ENCODE peak calls at places on chromosomes 1 and 21, in ten cellular contexts. One of them, this sample, is unnamed.
A peak's percentile ranks its signal among the peaks of the same experiment; 100 is the strongest.

GRCh38 chr1:54160351-54160750 is 7.6 kb upstream of the CDCP2 start:
- DNase-seq in NCI-H2081: no peak
- DNase-seq in activated CD4-positive, CD25-positive, alpha-beta regulatory T cell: no peak
- DNase-seq in nephron progenitor cell: no peak
- DNase-seq in stimulated activated CD8-positive, alpha-beta memory T cell treated with anti-CD3 and anti-CD28 coated beads, Interleukin-4, amount 100 ng/mL, for 4 hours: no peak
- DNase-seq in cardiac fibroblast: no peak
- DNase-seq in NCI-H1105: no peak
- DNase-seq in mesenteric fat pad: no peak
- DNase-seq in IMR-90: no peak
- DNase-seq in right atrium auricular region: no peak
- DNase-seq in this sample: no peak

GRCh38 chr1:62462370-62462769 is 25.5 kb downstream of the USP1 start:
- DNase-seq in right atrium auricular region: no peak
- DNase-seq in IMR-90: no peak
- DNase-seq in NCI-H2081: no peak
- DNase-seq in cardiac fibroblast: no peak
- DNase-seq in NCI-H1105: no peak
- DNase-seq in activated CD4-positive, CD25-positive, alpha-beta regulatory T cell: no peak
- DNase-seq in stimulated activated CD8-positive, alpha-beta memory T cell treated with anti-CD3 and anti-CD28 coated beads, Interleukin-4, amount 100 ng/mL, for 4 hours: no peak
- DNase-seq in mesenteric fat pad: no peak
- DNase-seq in nephron progenitor cell: no peak
- DNase-seq in this sample: no peak

GRCh38 chr1:31902509-31902857 is 35.7 kb downstream of the PTP4A2 start:
- DNase-seq in NCI-H2081: no peak
- DNase-seq in nephron progenitor cell: no peak
- DNase-seq in NCI-H1105: no peak
- DNase-seq in stimulated activated CD8-positive, alpha-beta memory T cell treated with anti-CD3 and anti-CD28 coated beads, Interleukin-4, amount 100 ng/mL, for 4 hours: no peak
- DNase-seq in right atrium auricular region: no peak
- DNase-seq in mesenteric fat pad: no peak
- DNase-seq in IMR-90: no peak
- DNase-seq in activated CD4-positive, CD25-positive, alpha-beta regulatory T cell: no peak
- DNase-seq in cardiac fibroblast: no peak
- DNase-seq in this sample: no peak

GRCh38 chr1:93628682-93629081 is 53.0 kb downstream of the BCAR3 start:
- DNase-seq in mesenteric fat pad: no peak
- DNase-seq in activated CD4-positive, CD25-positive, alpha-beta regulatory T cell: no peak
- DNase-seq in cardiac fibroblast: no peak
- DNase-seq in NCI-H2081: no peak
- DNase-seq in nephron progenitor cell: no peak
- DNase-seq in stimulated activated CD8-positive, alpha-beta memory T cell treated with anti-CD3 and anti-CD28 coated beads, Interleukin-4, amount 100 ng/mL, for 4 hours: no peak
- DNase-seq in IMR-90: no peak
- DNase-seq in NCI-H1105: no peak
- DNase-seq in right atrium auricular region: no peak
- DNase-seq in this sample: no peak

GRCh38 chr1:10788592-10789006 is 7.8 kb downstream of the CASZ1 start:
- DNase-seq in cardiac fibroblast: no peak
- DNase-seq in nephron progenitor cell: peak; percentile 44
- DNase-seq in NCI-H1105: no peak
- DNase-seq in stimulated activated CD8-positive, alpha-beta memory T cell treated with anti-CD3 and anti-CD28 coated beads, Interleukin-4, amount 100 ng/mL, for 4 hours: no peak
- DNase-seq in IMR-90: no peak
- DNase-seq in NCI-H2081: peak; percentile 22
- DNase-seq in right atrium auricular region: no peak
- DNase-seq in mesenteric fat pad: no peak
- DNase-seq in activated CD4-positive, CD25-positive, alpha-beta regulatory T cell: no peak
- DNase-seq in this sample: no peak

GRCh38 chr21:37565530-37566223 is 199.1 kb downstream of the DYRK1A start:
- DNase-seq in NCI-H2081: no peak
- DNase-seq in nephron progenitor cell: no peak
- DNase-seq in IMR-90: peak; percentile 37
- DNase-seq in mesenteric fat pad: no peak
- DNase-seq in NCI-H1105: no peak
- DNase-seq in cardiac fibroblast: peak; percentile 21
- DNase-seq in right atrium auricular region: no peak
- DNase-seq in stimulated activated CD8-positive, alpha-beta memory T cell treated with anti-CD3 and anti-CD28 coated beads, Interleukin-4, amount 100 ng/mL, for 4 hours: no peak
- DNase-seq in activated CD4-positive, CD25-positive, alpha-beta regulatory T cell: no peak
- DNase-seq in this sample: no peak

GRCh38 chr21:46118871-46119564 is 21.1 kb downstream of the COL6A2 start:
- DNase-seq in stimulated activated CD8-positive, alpha-beta memory T cell treated with anti-CD3 and anti-CD28 coated beads, Interleukin-4, amount 100 ng/mL, for 4 hours: no peak
- DNase-seq in IMR-90: no peak
- DNase-seq in nephron progenitor cell: peak; percentile 2
- DNase-seq in activated CD4-positive, CD25-positive, alpha-beta regulatory T cell: no peak
- DNase-seq in right atrium auricular region: no peak
- DNase-seq in mesenteric fat pad: peak; percentile 81
- DNase-seq in NCI-H2081: no peak
- DNase-seq in NCI-H1105: no peak
- DNase-seq in cardiac fibroblast: no peak
- DNase-seq in this sample: no peak

GRCh38 chr1:54543729-54544496 is 4.1 kb upstream of the ACOT11 start:
- DNase-seq in activated CD4-positive, CD25-positive, alpha-beta regulatory T cell: no peak
- DNase-seq in NCI-H2081: no peak
- DNase-seq in IMR-90: peak; percentile 84
- DNase-seq in right atrium auricular region: no peak
- DNase-seq in stimulated activated CD8-positive, alpha-beta memory T cell treated with anti-CD3 and anti-CD28 coated beads, Interleukin-4, amount 100 ng/mL, for 4 hours: no peak
- DNase-seq in NCI-H1105: peak; percentile 76
- DNase-seq in cardiac fibroblast: peak; percentile 39
- DNase-seq in mesenteric fat pad: peak; percentile 60
- DNase-seq in nephron progenitor cell: no peak
- DNase-seq in this sample: no peak

GRCh38 chr1:38860464-38860816 is 868 bp upstream of the RRAGC start:
- DNase-seq in IMR-90: peak; percentile 4
- DNase-seq in activated CD4-positive, CD25-positive, alpha-beta regulatory T cell: no peak
- DNase-seq in stimulated activated CD8-positive, alpha-beta memory T cell treated with anti-CD3 and anti-CD28 coated beads, Interleukin-4, amount 100 ng/mL, for 4 hours: no peak
- DNase-seq in mesenteric fat pad: no peak
- DNase-seq in NCI-H2081: no peak
- DNase-seq in right atrium auricular region: no peak
- DNase-seq in NCI-H1105: no peak
- DNase-seq in nephron progenitor cell: no peak
- DNase-seq in cardiac fibroblast: peak; percentile 22
- DNase-seq in this sample: no peak

GRCh38 chr1:224959121-224959520 is 29.6 kb downstream of the DNAH14 start:
- DNase-seq in nephron progenitor cell: no peak
- DNase-seq in IMR-90: no peak
- DNase-seq in right atrium auricular region: no peak
- DNase-seq in stimulated activated CD8-positive, alpha-beta memory T cell treated with anti-CD3 and anti-CD28 coated beads, Interleukin-4, amount 100 ng/mL, for 4 hours: no peak
- DNase-seq in NCI-H2081: no peak
- DNase-seq in mesenteric fat pad: no peak
- DNase-seq in NCI-H1105: no peak
- DNase-seq in activated CD4-positive, CD25-positive, alpha-beta regulatory T cell: no peak
- DNase-seq in cardiac fibroblast: no peak
- DNase-seq in this sample: no peak

GRCh38 chr1:201405484-201405831 is 6.3 kb upstream of the LAD1 start:
- DNase-seq in NCI-H1105: no peak
- DNase-seq in nephron progenitor cell: peak; percentile 31
- DNase-seq in IMR-90: no peak
- DNase-seq in mesenteric fat pad: no peak
- DNase-seq in stimulated activated CD8-positive, alpha-beta memory T cell treated with anti-CD3 and anti-CD28 coated beads, Interleukin-4, amount 100 ng/mL, for 4 hours: no peak
- DNase-seq in activated CD4-positive, CD25-positive, alpha-beta regulatory T cell: no peak
- DNase-seq in NCI-H2081: no peak
- DNase-seq in cardiac fibroblast: no peak
- DNase-seq in right atrium auricular region: no peak
- DNase-seq in this sample: no peak

GRCh38 chr1:188244681-188245080 is 1415.9 kb downstream of the PLA2G4A start:
- DNase-seq in cardiac fibroblast: no peak
- DNase-seq in stimulated activated CD8-positive, alpha-beta memory T cell treated with anti-CD3 and anti-CD28 coated beads, Interleukin-4, amount 100 ng/mL, for 4 hours: no peak
- DNase-seq in IMR-90: no peak
- DNase-seq in nephron progenitor cell: no peak
- DNase-seq in activated CD4-positive, CD25-positive, alpha-beta regulatory T cell: no peak
- DNase-seq in right atrium auricular region: no peak
- DNase-seq in NCI-H2081: no peak
- DNase-seq in NCI-H1105: no peak
- DNase-seq in mesenteric fat pad: no peak
- DNase-seq in this sample: no peak

GRCh38 chr1:180527270-180527669 is 24.9 kb upstream of the ACBD6 start:
- DNase-seq in mesenteric fat pad: no peak
- DNase-seq in stimulated activated CD8-positive, alpha-beta memory T cell treated with anti-CD3 and anti-CD28 coated beads, Interleukin-4, amount 100 ng/mL, for 4 hours: no peak
- DNase-seq in NCI-H1105: no peak
- DNase-seq in nephron progenitor cell: no peak
- DNase-seq in activated CD4-positive, CD25-positive, alpha-beta regulatory T cell: no peak
- DNase-seq in NCI-H2081: no peak
- DNase-seq in IMR-90: peak; percentile 47
- DNase-seq in cardiac fibroblast: peak; percentile 21
- DNase-seq in right atrium auricular region: no peak
- DNase-seq in this sample: peak; percentile 50

GRCh38 chr1:76690784-76691183 is 176.5 kb upstream of the ST6GALNAC5 start:
- DNase-seq in cardiac fibroblast: no peak
- DNase-seq in right atrium auricular region: no peak
- DNase-seq in IMR-90: no peak
- DNase-seq in mesenteric fat pad: no peak
- DNase-seq in stimulated activated CD8-positive, alpha-beta memory T cell treated with anti-CD3 and anti-CD28 coated beads, Interleukin-4, amount 100 ng/mL, for 4 hours: no peak
- DNase-seq in nephron progenitor cell: no peak
- DNase-seq in activated CD4-positive, CD25-positive, alpha-beta regulatory T cell: no peak
- DNase-seq in NCI-H1105: no peak
- DNase-seq in NCI-H2081: no peak
- DNase-seq in this sample: peak; percentile 25

GRCh38 chr1:236351875-236352573 is 42.1 kb upstream of the EDARADD start:
- DNase-seq in right atrium auricular region: peak; percentile 18
- DNase-seq in cardiac fibroblast: no peak
- DNase-seq in mesenteric fat pad: no peak
- DNase-seq in IMR-90: no peak
- DNase-seq in nephron progenitor cell: no peak
- DNase-seq in activated CD4-positive, CD25-positive, alpha-beta regulatory T cell: no peak
- DNase-seq in NCI-H1105: no peak
- DNase-seq in NCI-H2081: no peak
- DNase-seq in stimulated activated CD8-positive, alpha-beta memory T cell treated with anti-CD3 and anti-CD28 coated beads, Interleukin-4, amount 100 ng/mL, for 4 hours: no peak
- DNase-seq in this sample: no peak

GRCh38 chr1:5484451-5485165 is 507.6 kb downstream of the NPHP4 start:
- DNase-seq in NCI-H2081: no peak
- DNase-seq in nephron progenitor cell: no peak
- DNase-seq in stimulated activated CD8-positive, alpha-beta memory T cell treated with anti-CD3 and anti-CD28 coated beads, Interleukin-4, amount 100 ng/mL, for 4 hours: no peak
- DNase-seq in mesenteric fat pad: no peak
- DNase-seq in NCI-H1105: no peak
- DNase-seq in activated CD4-positive, CD25-positive, alpha-beta regulatory T cell: no peak
- DNase-seq in IMR-90: no peak
- DNase-seq in cardiac fibroblast: no peak
- DNase-seq in right atrium auricular region: no peak
- DNase-seq in this sample: no peak

GRCh38 chr21:42619841-42620240 is 33.6 kb upstream of the PDE9A start:
- DNase-seq in activated CD4-positive, CD25-positive, alpha-beta regulatory T cell: no peak
- DNase-seq in stimulated activated CD8-positive, alpha-beta memory T cell treated with anti-CD3 and anti-CD28 coated beads, Interleukin-4, amount 100 ng/mL, for 4 hours: no peak
- DNase-seq in nephron progenitor cell: no peak
- DNase-seq in NCI-H2081: no peak
- DNase-seq in cardiac fibroblast: no peak
- DNase-seq in right atrium auricular region: no peak
- DNase-seq in mesenteric fat pad: peak; percentile 26
- DNase-seq in IMR-90: no peak
- DNase-seq in NCI-H1105: no peak
- DNase-seq in this sample: no peak

GRCh38 chr1:241022366-241022765 is 334.6 kb downstream of the RGS7 start:
- DNase-seq in right atrium auricular region: no peak
- DNase-seq in mesenteric fat pad: no peak
- DNase-seq in nephron progenitor cell: no peak
- DNase-seq in NCI-H1105: no peak
- DNase-seq in activated CD4-positive, CD25-positive, alpha-beta regulatory T cell: no peak
- DNase-seq in NCI-H2081: no peak
- DNase-seq in cardiac fibroblast: no peak
- DNase-seq in stimulated activated CD8-positive, alpha-beta memory T cell treated with anti-CD3 and anti-CD28 coated beads, Interleukin-4, amount 100 ng/mL, for 4 hours: no peak
- DNase-seq in IMR-90: peak; percentile 1
- DNase-seq in this sample: no peak

GRCh38 chr1:15410884-15411245 is 1.2 kb downstream of the EFHD2 start:
- DNase-seq in nephron progenitor cell: no peak
- DNase-seq in NCI-H2081: no peak
- DNase-seq in activated CD4-positive, CD25-positive, alpha-beta regulatory T cell: no peak
- DNase-seq in NCI-H1105: no peak
- DNase-seq in IMR-90: no peak
- DNase-seq in cardiac fibroblast: no peak
- DNase-seq in stimulated activated CD8-positive, alpha-beta memory T cell treated with anti-CD3 and anti-CD28 coated beads, Interleukin-4, amount 100 ng/mL, for 4 hours: no peak
- DNase-seq in right atrium auricular region: no peak
- DNase-seq in mesenteric fat pad: no peak
- DNase-seq in this sample: no peak

This sample was measured in brain microvascular endothelial cell.